ENCODE peak calls at places on chromosome 10, in four cellular contexts. M, L, D and C are unnamed samples.

GRCh38 chr10:27564381-27564780 is 60.3 kb downstream of the RAB18 start:
- DNase-seq in M (no peak), L (no peak), D (no peak), C (no peak)

GRCh38 chr10:117442944-117443676 is 67.9 kb upstream of the PDZD8 start:
- DNase-seq in M (peak), L (peak), D (peak), C (peak)

GRCh38 chr10:61279400-61279799 is 173.8 kb downstream of the TMEM26 start:
- DNase-seq in M (no peak), L (no peak), D (no peak), C (no peak)

GRCh38 chr10:122140477-122140902 is 130.6 kb upstream of the BTBD16 start:
- DNase-seq in M (no peak), L (peak), D (peak), C (peak)

GRCh38 chr10:55400075-55400474 is 599.0 kb upstream of the PCDH15 start:
- DNase-seq in M (no peak), L (no peak), D (peak), C (no peak)

GRCh38 chr10:29807407-29807806 is 172.6 kb upstream of the SVIL start:
- DNase-seq in M (no peak), L (peak), D (peak), C (no peak)

GRCh38 chr10:3761916-3762708 is 22.9 kb downstream of the KLF6 start:
- DNase-seq in M (peak), L (no peak), D (no peak), C (no peak)

GRCh38 chr10:19704544-19704943 is 111.7 kb upstream of the PLXDC2 start:
- DNase-seq in M (no peak), L (no peak), D (peak), C (no peak)

GRCh38 chr10:52703898-52704297 is 68.7 kb downstream of the MBL2 start:
- DNase-seq in M (no peak), L (no peak), D (no peak), C (no peak)

GRCh38 chr10:75029420-75029819 is 82.0 kb upstream of the SAMD8 start:
- DNase-seq in M (no peak), L (no peak), D (no peak), C (no peak)

GRCh38 chr10:43383204-43383971 is 12.0 kb downstream of the FXYD4 start:
- DNase-seq in M (no peak), L (no peak), D (no peak), C (no peak)

GRCh38 chr10:2994562-2994961 is 72.8 kb upstream of the PFKP start:
- DNase-seq in M (no peak), L (peak), D (no peak), C (no peak)

GRCh38 chr10:12435348-12435747 is 86.0 kb downstream of the CAMK1D start:
- DNase-seq in M (no peak), L (no peak), D (no peak), C (no peak)

GRCh38 chr10:3785251-3785848 is 341 bp upstream of the KLF6 start:
- DNase-seq in M (peak), L (peak), D (peak), C (peak)

GRCh38 chr10:113788604-113789083 is 37.2 kb downstream of the PLEKHS1 start:
- DNase-seq in M (no peak), L (peak), D (peak), C (peak)

GRCh38 chr10:11180228-11180627 is 162.6 kb downstream of the CELF2 start:
- DNase-seq in M (no peak), L (no peak), D (no peak), C (no peak)

GRCh38 chr10:46325021-46325420 is 38.2 kb downstream of the ANTXRL start:
- DNase-seq in M (no peak), L (no peak), D (no peak), C (no peak)
- TF ChIP-seq CTCF in M (no peak), L (peak), D (peak), C (no peak)

GRCh38 chr10:13589316-13589715 is 2.6 kb downstream of the PRPF18 start:
- DNase-seq in M (no peak), L (peak), D (no peak), C (no peak)
- TF ChIP-seq CTCF in M (no peak), L (peak), D (peak), C (no peak)

GRCh38 chr10:130339911-130340310 is 203.7 kb downstream of the GLRX3 start:
- DNase-seq in M (no peak), L (no peak), D (no peak), C (no peak)

GRCh38 chr10:130339091-130339490 is 202.9 kb downstream of the GLRX3 start:
- DNase-seq in M (no peak), L (no peak), D (no peak), C (no peak)

GRCh38 chr10:130340816-130341215 is 204.6 kb downstream of the GLRX3 start:
- DNase-seq in M (no peak), L (no peak), D (no peak), C (no peak)

GRCh38 chr10:130338588-130339070 is 202.4 kb downstream of the GLRX3 start:
- DNase-seq in M (no peak), L (no peak), D (no peak), C (no peak)

DNA sequence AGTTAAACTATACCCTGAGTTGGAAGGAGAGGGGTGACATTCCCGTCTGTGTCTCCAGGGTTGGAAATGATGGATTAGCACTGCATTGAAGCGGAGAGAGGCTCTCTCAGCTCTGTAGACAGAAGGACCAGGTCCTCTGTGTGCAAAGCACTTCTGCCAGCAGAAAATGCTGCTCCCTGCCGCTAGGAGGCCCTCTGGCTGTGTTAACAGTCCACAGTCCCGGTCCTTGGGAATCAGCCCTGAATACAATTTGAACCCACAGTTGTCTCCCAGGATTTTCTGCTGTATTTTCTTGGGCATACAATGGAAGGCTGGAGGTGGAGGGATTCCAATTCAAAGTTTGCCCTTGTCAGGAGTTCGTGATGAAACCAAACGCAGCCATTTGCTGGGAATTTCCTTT is 205.1 kb downstream of the GLRX3 start:
- DNase-seq in M (no peak), L (no peak), D (no peak), C (no peak)
- TF ChIP-seq CTCF in M (no peak), L (no peak), D (no peak), C (peak)

GRCh38 chr10:88466786-88467185 is 116.3 kb downstream of the RNLS start:
- DNase-seq in M (no peak), L (no peak), D (no peak), C (no peak)

GRCh38 chr10:88463811-88464210 is 119.3 kb downstream of the RNLS start:
- DNase-seq in M (no peak), L (no peak), D (no peak), C (no peak)

GRCh38 chr10:88471909-88472308 is 111.2 kb downstream of the RNLS start:
- DNase-seq in M (peak), L (no peak), D (no peak), C (no peak)

GRCh38 chr10:88465765-88466164 is 117.4 kb downstream of the RNLS start:
- DNase-seq in M (no peak), L (no peak), D (no peak), C (no peak)

DNA sequence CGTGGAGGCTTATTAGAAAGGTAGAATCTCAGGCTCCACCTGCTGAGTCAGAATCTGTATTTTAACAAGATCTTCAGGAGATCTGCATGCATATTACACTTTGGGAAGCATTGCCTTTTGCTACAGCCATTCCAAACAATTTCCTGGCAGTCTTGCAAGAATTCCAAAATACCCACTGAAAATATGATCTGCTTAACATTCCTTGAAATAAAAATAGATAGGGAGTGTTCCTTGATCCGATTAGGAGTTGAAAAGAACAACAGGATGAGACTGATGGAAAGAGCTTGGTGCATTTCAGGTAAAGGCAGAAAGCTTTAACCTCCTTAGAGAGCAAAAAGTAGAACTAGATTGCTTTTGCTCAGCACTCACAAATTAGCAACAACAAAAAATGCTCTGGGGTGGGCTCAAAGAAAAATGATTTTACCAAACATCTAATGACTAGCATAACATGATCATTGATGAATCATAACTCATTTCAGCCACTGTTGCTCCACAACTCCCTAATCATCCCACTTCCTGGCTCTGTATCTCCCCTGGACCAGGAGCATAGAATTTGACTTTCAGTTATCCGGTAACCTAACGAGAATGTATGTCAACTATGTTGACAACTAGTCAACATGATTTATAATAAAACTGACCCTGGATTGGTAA is 115.2 kb downstream of the RNLS start:
- DNase-seq in M (no peak), L (peak), D (no peak), C (no peak)
- TF ChIP-seq CTCF in M (no peak), L (no peak), D (no peak), C (no peak)

DNA sequence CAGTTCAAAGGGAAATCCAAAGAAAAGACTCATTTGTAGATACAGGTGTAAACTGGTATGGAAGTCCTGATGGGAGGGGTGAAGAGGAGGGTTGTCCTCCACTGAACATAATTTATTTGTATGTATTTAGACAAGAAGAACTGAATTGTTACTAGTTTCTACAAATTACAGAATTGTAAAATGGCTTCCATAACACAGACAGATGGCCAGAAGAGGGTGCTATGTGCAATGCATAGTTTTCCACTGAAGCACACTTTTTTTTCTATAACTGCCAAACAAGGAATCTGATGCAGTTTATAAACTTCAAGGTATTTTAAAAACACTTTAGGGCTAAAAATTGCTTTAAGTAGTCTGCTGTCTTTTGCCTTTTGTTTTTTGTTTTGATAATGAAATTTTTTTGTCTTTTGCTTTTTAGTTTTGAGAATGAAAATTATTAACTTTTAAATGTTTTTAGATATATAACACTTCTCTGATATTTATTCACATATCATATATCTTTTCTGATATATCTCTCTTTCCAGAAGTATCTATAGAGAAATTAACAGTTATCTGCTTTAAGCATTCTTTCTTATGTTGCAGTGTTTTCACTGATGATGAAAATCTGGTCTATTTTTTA is 58.5 kb downstream of the PHYHIPL start:
- DNase-seq in M (no peak), L (peak), D (peak), C (no peak)
- TF ChIP-seq CTCF in M (peak), L (peak), D (peak), C (peak)

GRCh38 chr10:125694874-125695273 is 11.9 kb upstream of the TEX36 start:
- DNase-seq in M (no peak), L (peak), D (peak), C (no peak)

GRCh38 chr10:125699562-125700143 is 16.7 kb upstream of the TEX36 start:
- DNase-seq in M (no peak), L (no peak), D (no peak), C (no peak)

GRCh38 chr10:125692932-125693847 is 10.2 kb upstream of the TEX36 start:
- DNase-seq in M (no peak), L (peak), D (no peak), C (no peak)

GRCh38 chr10:125700355-125700911 is 17.5 kb upstream of the TEX36 start:
- DNase-seq in M (no peak), L (peak), D (no peak), C (no peak)

DNA sequence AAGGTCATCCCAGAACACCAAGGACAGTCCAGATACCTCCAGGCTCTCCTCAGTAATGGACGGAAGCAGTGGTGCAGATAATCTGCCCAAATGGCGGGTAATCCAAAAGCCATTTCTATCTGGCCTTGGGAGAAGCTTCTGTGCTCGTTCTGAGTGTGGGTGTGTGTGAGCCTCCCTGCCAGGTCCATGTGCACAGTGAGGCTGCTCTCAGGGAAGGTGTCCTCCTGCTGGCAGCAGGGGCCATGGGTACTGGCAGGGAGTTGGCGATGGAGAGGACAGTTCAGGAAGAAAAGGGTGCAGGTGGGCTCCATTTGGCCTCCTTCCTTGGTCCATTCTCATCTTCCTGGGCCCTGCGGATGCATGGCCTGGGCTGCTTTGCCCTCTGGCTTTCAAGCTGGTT is 15.6 kb upstream of the TEX36 start:
- DNase-seq in M (no peak), L (no peak), D (no peak), C (no peak)
- TF ChIP-seq CTCF in M (no peak), L (no peak), D (peak), C (no peak)